ENCODE peak calls at places on chromosomes 4 and X, in seven cellular contexts. A is choroid plexus epithelial cell, M is transverse colon, I is brain microvascular endothelial cell, T is body of pancreas, K is HFF-Myc, S is MM.1S. G is an unnamed sample.

GRCh38 chr4:98468744-98469143 is 189.7 kb downstream of the TSPAN5 start:
- DNase-seq in A (peak), M (no peak), I (peak), T (no peak), K (no peak), S (no peak), G (no peak)

GRCh38 chr4:168993724-168994510 is 16.1 kb downstream of the CBR4 start:
- DNase-seq in A (peak), M (no peak), I (peak), T (no peak), K (no peak), S (no peak), G (no peak)

GRCh38 chrX:15497865-15498264 is 2.7 kb upstream of the BMX start:
- DNase-seq in A (peak), M (peak), I (peak), T (peak), K (no peak), S (peak), G (peak)

GRCh38 chr4:152643153-152644035 is 36.4 kb downstream of the TMEM154 start:
- DNase-seq in A (no peak), M (peak), I (no peak), T (peak), K (no peak), S (peak), G (no peak)

GRCh38 chr4:127509155-127509554 is 123.6 kb upstream of the INTU start:
- DNase-seq in A (peak), M (no peak), I (no peak), T (no peak), K (no peak), S (no peak), G (no peak)

GRCh38 chrX:7108995-7109634 is 38.4 kb upstream of the STS start:
- DNase-seq in A (no peak), M (no peak), I (no peak), T (no peak), K (no peak), S (no peak), G (no peak)

GRCh38 chr4:182643801-182644311 is 273.3 kb downstream of the DCTD start:
- DNase-seq in A (peak), M (no peak), I (peak), T (no peak), K (no peak), S (no peak), G (no peak)

GRCh38 chr4:26931451-26931850 is 70.8 kb downstream of the STIM2 start:
- DNase-seq in A (no peak), M (no peak), I (no peak), T (no peak), K (no peak), S (no peak), G (no peak)

GRCh38 chr4:184237612-184238011 is 19.9 kb upstream of the ENPP6 start:
- DNase-seq in A (peak), M (no peak), I (no peak), T (no peak), K (no peak), S (no peak), G (no peak)

GRCh38 chr4:124717101-124717500 is 4.6 kb upstream of the ANKRD50 start:
- DNase-seq in A (no peak), M (no peak), I (no peak), T (no peak), K (no peak), S (no peak), G (no peak)

GRCh38 chr4:7067147-7067522 is 729 bp downstream of the GRPEL1 start:
- DNase-seq in A (no peak), M (peak), I (no peak), T (peak), K (no peak), S (no peak), G (peak)

GRCh38 chr4:76199664-76200211 is 13.9 kb downstream of the SCARB2 start:
- DNase-seq in A (no peak), M (peak), I (peak), T (peak), K (no peak), S (peak), G (peak)

GRCh38 chr4:76457885-76458284 is 22.9 kb downstream of the SHROOM3 start:
- DNase-seq in A (peak), M (no peak), I (peak), T (no peak), K (no peak), S (no peak), G (no peak)

GRCh38 chr4:9800878-9801277 is 19.4 kb downstream of the DRD5 start:
- DNase-seq in A (no peak), M (no peak), I (no peak), T (no peak), K (no peak), S (peak), G (no peak)

GRCh38 chr4:71231753-71232420 is 106.9 kb upstream of the SLC4A4 start:
- DNase-seq in A (no peak), M (no peak), I (no peak), T (no peak), K (no peak), S (no peak), G (no peak)

GRCh38 chr4:83392562-83392961 is 57.9 kb upstream of the HPSE start:
- DNase-seq in A (peak), M (no peak), I (no peak), T (no peak), K (no peak), S (no peak), G (no peak)

GRCh38 chr4:176309046-176309445 is 10.7 kb upstream of the SPCS3 start:
- DNase-seq in A (no peak), M (peak), I (no peak), T (no peak), K (no peak), S (peak), G (no peak)

GRCh38 chr4:27117453-27117852 is 256.8 kb downstream of the STIM2 start:
- DNase-seq in A (no peak), M (no peak), I (no peak), T (no peak), K (no peak), S (no peak), G (no peak)

GRCh38 chr4:176708771-176709311 is 83.9 kb downstream of the VEGFC start:
- DNase-seq in A (no peak), M (no peak), I (no peak), T (no peak), K (peak), S (no peak), G (no peak)

GRCh38 chrX:10591363-10592036 is 28.9 kb downstream of the MID1 start:
- DNase-seq in A (no peak), M (no peak), I (no peak), T (no peak), K (no peak), S (no peak), G (no peak)

GRCh38 chrX:12548746-12549145 is 242.5 kb upstream of the PRPS2 start:
- DNase-seq in A (peak), M (no peak), I (no peak), T (no peak), K (no peak), S (peak), G (no peak)

GRCh38 chr4:109375778-109376414 is 57.7 kb upstream of the SEC24B start:
- DNase-seq in A (no peak), M (no peak), I (no peak), T (no peak), K (no peak), S (no peak), G (no peak)

GRCh38 chr4:156638925-156639605 is 332.5 kb downstream of the PDGFC start:
- DNase-seq in A (peak), M (no peak), I (peak), T (no peak), K (no peak), S (no peak), G (no peak)

GRCh38 chrX:9824554-9824953 is 38.3 kb downstream of the SHROOM2 start:
- DNase-seq in A (peak), M (no peak), I (no peak), T (no peak), K (no peak), S (no peak), G (no peak)

GRCh38 chr4:65624651-65625050 is 45.6 kb downstream of the EPHA5 start:
- DNase-seq in A (peak), M (no peak), I (no peak), T (no peak), K (no peak), S (no peak), G (no peak)

GRCh38 chrX:3526084-3526483 is 179.6 kb upstream of the MXRA5 start:
- DNase-seq in A (peak), M (no peak), I (peak), T (no peak), K (no peak), S (no peak), G (no peak)

GRCh38 chrX:7828594-7828993 is 14.4 kb upstream of the VCX start:
- DNase-seq in A (no peak), M (no peak), I (no peak), T (no peak), K (no peak), S (no peak), G (no peak)

GRCh38 chr4:73990988-73991883 is 3.2 kb upstream of the PPBP start:
- DNase-seq in A (no peak), M (no peak), I (no peak), T (no peak), K (no peak), S (no peak), G (no peak)

GRCh38 chr4:139734201-139734874 is 68.7 kb downstream of the MGST2 start:
- DNase-seq in A (peak), M (no peak), I (no peak), T (peak), K (no peak), S (no peak), G (no peak)

GRCh38 chrX:20547649-20548051 is 280.9 kb upstream of the RPS6KA3 start:
- DNase-seq in A (peak), M (peak), I (peak), T (peak), K (no peak), S (peak), G (peak)

GRCh38 chrX:18883961-18884765 is 99.8 kb downstream of the PHKA2 start:
- DNase-seq in A (no peak), M (no peak), I (no peak), T (no peak), K (no peak), S (no peak), G (no peak)
- H3K4me3 ChIP-seq in A (no peak), M (no peak), I (no peak), T (no peak), K (no peak), S (no peak), G (no peak)

GRCh38 chrX:109600114-109600710 is 24.8 kb downstream of the KCNE5 start:
- DNase-seq in A (peak), M (no peak), I (no peak), T (peak), K (no peak), S (no peak), G (no peak)
- H3K4me3 ChIP-seq in A (no peak), M (no peak), I (no peak), T (no peak), K (no peak), S (no peak), G (no peak)

GRCh38 chr4:15652191-15652590 is 3.0 kb downstream of the FBXL5 start:
- DNase-seq in A (no peak), M (no peak), I (no peak), T (no peak), K (no peak), S (no peak), G (no peak)
- H3K4me3 ChIP-seq in A (peak), M (no peak), I (no peak), T (no peak), K (no peak), S (peak), G (no peak)

GRCh38 chr4:159048166-159048886 is 54.6 kb upstream of the RAPGEF2 start:
- DNase-seq in A (peak), M (peak), I (peak), T (peak), K (no peak), S (no peak), G (peak)
- H3K4me3 ChIP-seq in A (peak), M (no peak), I (peak), T (no peak), K (no peak), S (no peak), G (no peak)

DNA sequence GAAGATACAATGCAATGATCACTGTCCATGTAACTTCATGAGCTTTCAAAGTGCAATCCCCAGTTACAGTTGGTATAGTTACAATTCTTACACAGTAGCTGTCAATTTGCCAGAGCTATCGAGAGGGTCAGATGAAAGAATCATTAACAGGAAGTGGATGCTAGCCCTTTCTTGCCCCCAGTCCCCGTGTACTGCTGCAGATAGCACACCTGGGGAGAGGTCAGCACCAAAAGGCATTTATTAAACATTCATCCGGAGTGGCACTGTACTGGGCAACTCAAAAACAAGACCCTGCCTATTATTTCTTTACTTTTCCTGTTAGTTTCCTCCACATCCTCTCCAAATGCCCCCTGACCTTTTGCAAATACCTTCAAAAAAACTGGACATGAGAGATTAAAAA is 47.7 kb downstream of the SOD3 start:
- DNase-seq in A (peak), M (no peak), I (no peak), T (no peak), K (no peak), S (no peak), G (no peak)
- H3K4me3 ChIP-seq in A (no peak), M (no peak), I (no peak), T (no peak), K (no peak), S (no peak), G (no peak)

GRCh38 chrX:108396188-108396885 is 41.9 kb downstream of the COL4A6 start:
- DNase-seq in A (peak), M (no peak), I (no peak), T (no peak), K (no peak), S (no peak), G (no peak)

GRCh38 chrX:108399427-108400165 is 38.6 kb downstream of the COL4A6 start:
- DNase-seq in A (peak), M (no peak), I (peak), T (no peak), K (no peak), S (no peak), G (no peak)

GRCh38 chrX:108396986-108397385 is 41.2 kb downstream of the COL4A6 start:
- DNase-seq in A (no peak), M (no peak), I (no peak), T (no peak), K (no peak), S (no peak), G (no peak)

DNA sequence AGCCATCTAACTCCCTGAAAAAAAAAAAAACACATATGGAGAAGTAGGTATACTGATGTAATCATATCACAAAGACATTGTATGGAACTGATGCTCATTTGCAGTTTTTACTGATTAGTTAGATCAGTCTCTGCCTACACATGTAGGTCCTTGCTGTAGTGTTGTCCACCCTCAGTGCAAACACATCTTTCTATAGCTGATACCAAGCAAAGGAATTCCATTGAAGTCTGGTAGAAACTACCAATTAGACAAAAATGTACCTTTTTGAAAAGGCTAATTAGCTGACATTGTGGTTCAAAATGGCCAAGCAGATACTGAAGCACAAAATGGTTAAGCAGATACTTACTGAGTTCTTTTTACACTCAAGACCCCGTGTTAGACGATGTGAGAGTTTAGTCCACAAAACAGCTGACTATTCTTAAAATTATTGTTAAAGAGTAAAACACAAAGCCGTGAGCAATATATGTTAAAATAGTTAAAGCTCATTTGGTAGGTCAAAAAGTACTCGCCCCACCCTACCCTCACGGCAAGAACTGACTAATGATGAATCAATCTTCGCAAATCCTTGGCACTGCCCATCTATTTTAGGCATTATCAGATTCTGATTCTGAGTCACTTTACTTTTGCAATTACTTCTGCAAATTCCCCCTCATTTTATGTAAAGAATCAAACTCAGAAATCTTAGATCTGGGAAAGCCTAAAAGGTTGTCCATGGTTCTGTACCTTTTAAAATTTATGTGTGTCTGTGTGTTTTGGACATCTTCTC is 40.4 kb downstream of the COL4A6 start:
- DNase-seq in A (no peak), M (no peak), I (peak), T (no peak), K (no peak), S (no peak), G (no peak)
- H3K4me3 ChIP-seq in A (no peak), M (no peak), I (no peak), T (no peak), K (no peak), S (no peak), G (no peak)

DNA sequence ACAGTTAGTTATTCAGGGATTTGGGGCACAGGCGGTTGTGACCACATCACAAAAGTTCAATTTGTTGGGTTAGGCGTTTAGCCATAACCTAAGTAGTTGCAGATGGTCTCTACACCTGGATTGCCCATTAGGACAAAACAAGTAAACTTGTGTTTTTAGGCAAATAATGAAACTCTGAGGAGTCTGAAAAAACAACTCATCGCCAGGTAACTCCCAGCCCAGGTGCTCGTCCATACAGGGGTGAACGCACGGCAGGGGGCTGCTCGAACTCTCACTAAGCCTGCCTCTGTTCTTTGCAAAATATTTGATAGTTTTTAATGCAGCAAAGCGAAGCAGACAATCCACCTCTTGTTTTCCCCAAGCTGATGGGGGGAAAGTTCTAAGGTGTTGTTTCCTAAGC is 571 bp upstream of the RHOH start:
- DNase-seq in A (no peak), M (no peak), I (no peak), T (no peak), K (no peak), S (peak), G (no peak)
- H3K4me3 ChIP-seq in A (no peak), M (no peak), I (no peak), T (no peak), K (no peak), S (peak), G (peak)

DNA sequence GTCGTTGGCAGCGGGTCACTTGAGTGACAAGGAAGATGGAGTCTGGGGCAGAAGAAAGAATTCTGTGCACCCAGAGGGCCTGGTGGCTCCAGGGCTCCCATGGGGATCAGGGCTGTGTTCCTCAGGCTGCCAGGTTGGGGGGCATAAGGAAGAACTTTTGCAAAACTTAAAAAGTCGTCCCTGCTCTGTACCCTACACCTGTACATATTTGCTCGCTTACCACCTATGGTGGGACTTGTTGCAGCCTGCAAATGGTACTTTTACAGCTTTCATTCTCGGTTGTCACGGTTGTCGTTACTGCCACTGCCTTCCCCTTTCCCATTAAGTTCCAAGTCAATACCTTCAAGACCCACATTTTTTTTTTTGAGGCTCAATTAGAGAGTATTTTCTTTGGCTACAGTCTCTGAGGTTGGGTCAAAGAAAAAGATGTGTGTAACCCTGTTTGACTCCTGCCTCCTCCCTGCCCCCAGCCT is 9.1 kb downstream of the ARX start:
- DNase-seq in A (no peak), M (no peak), I (no peak), T (no peak), K (no peak), S (no peak), G (no peak)
- H3K4me3 ChIP-seq in A (no peak), M (no peak), I (no peak), T (no peak), K (no peak), S (peak), G (no peak)

DNA sequence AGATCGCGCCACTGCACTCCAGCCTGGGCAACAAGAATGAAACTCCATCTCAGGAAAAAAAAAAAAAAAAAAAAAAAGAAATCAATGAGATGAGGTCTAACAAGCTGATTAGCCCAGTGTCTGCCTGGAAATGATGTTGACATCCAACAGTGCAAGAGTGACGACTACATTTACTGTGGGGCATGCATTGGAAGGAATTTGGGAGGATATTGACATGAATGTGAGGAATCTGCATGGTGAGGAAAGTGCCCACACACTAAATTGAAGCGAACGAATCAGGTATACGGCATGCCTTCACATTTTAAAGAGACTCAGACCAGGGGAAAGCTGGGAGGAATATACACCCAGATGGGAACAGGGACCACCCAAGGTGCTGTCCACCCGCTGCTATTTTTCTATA is 57.9 kb downstream of the ABLIM2 start:
- DNase-seq in A (peak), M (no peak), I (no peak), T (no peak), K (no peak), S (no peak), G (no peak)
- H3K4me3 ChIP-seq in A (no peak), M (no peak), I (no peak), T (no peak), K (no peak), S (no peak), G (no peak)

GRCh38 chr4:19262467-19262866 is 989.2 kb upstream of the SLIT2 start:
- DNase-seq in A (peak), M (no peak), I (no peak), T (no peak), K (no peak), S (no peak), G (no peak)
- H3K4me3 ChIP-seq in A (peak), M (no peak), I (no peak), T (no peak), K (no peak), S (no peak), G (no peak)

G was measured in Peyer's patch.